ENCODE peak calls at places on chromosomes 5 and 9, in seven cellular contexts. Q is stomach; U is stimulated activated CD8-positive, alpha-beta memory T cell treated with anti-CD3 and anti-CD28 coated beads, Interleukin-4, amount 100 ng/mL, for 4 hours; L is SIG-M5; D is mesendoderm; A is activated CD4-positive, alpha-beta T cell treated with anti-CD3 and anti-CD28 coated beads, Interleukin-2, amount 10 ng/mL, durations not matched to agents 7 days and 5 days; V is left colon. T is an unnamed sample.

GRCh38 chr5:435156-435790 is 7.7 kb upstream of the EXOC3 start:
- DNase-seq in Q (no peak), U (no peak), L (no peak), D (no peak), A (no peak), V (peak), T (no peak)

GRCh38 chr5:128213340-128213739 is 129.8 kb downstream of the SLC12A2 start:
- DNase-seq in Q (peak), U (no peak), L (no peak), D (peak), A (peak), V (no peak), T (no peak)

GRCh38 chr9:4299006-4299795 is 667 bp downstream of the GLIS3 start:
- DNase-seq in Q (peak), U (no peak), L (no peak), D (peak), A (peak), V (peak), T (no peak)

GRCh38 chr5:1911773-1912235 is 29.1 kb upstream of the IRX4 start:
- DNase-seq in Q (no peak), U (no peak), L (no peak), D (no peak), A (no peak), V (no peak), T (no peak)

GRCh38 chr5:137146402-137146889 is 352.7 kb downstream of the SPOCK1 start:
- DNase-seq in Q (no peak), U (no peak), L (no peak), D (peak), A (no peak), V (no peak), T (no peak)

GRCh38 chr9:91920846-91921350 is 29.1 kb downstream of the ROR2 start:
- DNase-seq in Q (peak), U (no peak), L (no peak), D (no peak), A (no peak), V (no peak), T (no peak)

GRCh38 chr5:113489299-113489698 is 1.0 kb upstream of the MCC start:
- DNase-seq in Q (no peak), U (no peak), L (peak), D (no peak), A (peak), V (no peak), T (no peak)

GRCh38 chr5:151745071-151745705 is 13.2 kb downstream of the ATOX1 start:
- DNase-seq in Q (peak), U (peak), L (no peak), D (no peak), A (peak), V (peak), T (peak)

GRCh38 chr9:79944991-79945390 is 373.2 kb downstream of the TLE4 start:
- DNase-seq in Q (no peak), U (no peak), L (no peak), D (no peak), A (no peak), V (no peak), T (no peak)

GRCh38 chr5:69261034-69261433 is 26.3 kb downstream of the CDK7 start:
- DNase-seq in Q (no peak), U (no peak), L (no peak), D (no peak), A (no peak), V (no peak), T (no peak)

GRCh38 chr9:88745281-88746001 is 210.5 kb downstream of the NXNL2 start:
- DNase-seq in Q (no peak), U (no peak), L (no peak), D (no peak), A (no peak), V (peak), T (no peak)

GRCh38 chr9:126080641-126081040 is 246.0 kb upstream of the MVB12B start:
- DNase-seq in Q (no peak), U (no peak), L (no peak), D (no peak), A (no peak), V (no peak), T (no peak)

GRCh38 chr5:180136661-180137381 is 65.3 kb upstream of the RNF130 start:
- DNase-seq in Q (peak), U (no peak), L (no peak), D (no peak), A (no peak), V (no peak), T (no peak)

GRCh38 chr9:86557063-86557766 is 203.0 kb upstream of the TUT7 start:
- DNase-seq in Q (no peak), U (no peak), L (no peak), D (no peak), A (no peak), V (peak), T (no peak)

GRCh38 chr5:168724227-168724626 is 145.1 kb upstream of the PANK3 start:
- DNase-seq in Q (no peak), U (no peak), L (no peak), D (no peak), A (no peak), V (no peak), T (no peak)

GRCh38 chr5:177220576-177220975 is 82.9 kb downstream of the RAB24 start:
- DNase-seq in Q (no peak), U (no peak), L (no peak), D (no peak), A (no peak), V (no peak), T (no peak)

T was measured in stimulated activated effector memory CD8-positive, alpha-beta T cell treated with anti-CD3 and anti-CD28 coated beads, Interleukin-12 subunit alpha, Interleukin-12 subunit beta, amount 100 ng/mL, for 72 hours.